ENCODE peak calls at places on chromosomes 16 and 17, in four cellular contexts. V is anterior cingulate cortex; P is activated CD8-positive, alpha-beta T cell treated with anti-CD3 and anti-CD28 coated beads, Interleukin-2, amount 10 ng/mL, durations not matched to agents 7 days and 5 days; W is fibroblast of lung. E is an unnamed sample.

GRCh38 chr17:4573682-4574081 is 10.6 kb upstream of the SMTNL2 start:
- DNase-seq in V (no peak), P (peak), W (no peak), E (no peak)

GRCh38 chr16:77171750-77172635 is 19.0 kb upstream of the MON1B start:
- DNase-seq in V (no peak), P (peak), W (peak), E (peak)

GRCh38 chr16:28259781-28260150 is 32.6 kb upstream of the SBK1 start:
- DNase-seq in V (no peak), P (no peak), W (no peak), E (no peak)

GRCh38 chr17:77266891-77267341 is 126.1 kb downstream of the SEC14L1 start:
- DNase-seq in W (peak), P (no peak), V (no peak), E (no peak)

GRCh38 chr17:13735861-13736260 is 134.1 kb upstream of the HS3ST3A1 start:
- DNase-seq in W (no peak), P (no peak), V (no peak), E (no peak)

GRCh38 chr17:5526821-5527598 is 40.6 kb downstream of the MIS12 start:
- DNase-seq in P (peak), V (peak), W (peak), E (peak)

GRCh38 chr17:49382556-49382955 is 20.5 kb upstream of the ZNF652 start:
- DNase-seq in W (no peak), V (no peak), P (no peak), E (no peak)

GRCh38 chr17:40526668-40527067 is 25.2 kb upstream of the TNS4 start:
- DNase-seq in V (no peak), W (peak), P (no peak), E (no peak)

GRCh38 chr16:70444249-70445063 is 5.6 kb upstream of the ST3GAL2 start:
- DNase-seq in W (no peak), V (no peak), P (no peak), E (peak)

GRCh38 chr16:15643453-15644305 is 725 bp upstream of the MARF1 start:
- DNase-seq in P (peak), W (peak), V (peak), E (peak)

GRCh38 chr16:88798772-88799455 is 4.7 kb upstream of the CDT1 start:
- DNase-seq in P (no peak), V (no peak), W (no peak), E (no peak)

GRCh38 chr17:40714473-40714872 is 10.9 kb upstream of the KRT24 start:
- DNase-seq in W (no peak), P (no peak), V (no peak), E (no peak)

GRCh38 chr17:14307560-14308024 is 6.7 kb downstream of the HS3ST3B1 start:
- DNase-seq in W (peak), P (no peak), V (no peak), E (no peak)

GRCh38 chr17:10633738-10634379 is 23.2 kb downstream of the MYH3 start:
- DNase-seq in W (no peak), V (no peak), P (no peak), E (no peak)

GRCh38 chr16:77675464-77676324 is 46.6 kb upstream of the NUDT7 start:
- DNase-seq in P (peak), V (peak), W (peak), E (peak)

GRCh38 chr17:78130439-78131101 is at the start of gene TMC8:
- DNase-seq in W (no peak), P (peak), V (no peak), E (no peak)

GRCh38 chr17:12964840-12965239 is 53.0 kb downstream of the ELAC2 start:
- DNase-seq in P (no peak), W (no peak), V (no peak), E (no peak)

GRCh38 chr17:77365584-77366186 is 224.9 kb downstream of the SEC14L1 start:
- DNase-seq in W (peak), V (no peak), P (no peak), E (peak)

GRCh38 chr17:48006936-48007703 is 30.5 kb downstream of the COPZ2 start:
- DNase-seq in W (no peak), V (no peak), P (no peak), E (no peak)

GRCh38 chr17:42672038-42672437 is 4.8 kb downstream of the PLEKHH3 start:
- DNase-seq in W (no peak), P (no peak), V (no peak), E (no peak)

GRCh38 chr17:35345445-35345925 is 27.9 kb downstream of the SLFN11 start:
- DNase-seq in W (no peak), P (no peak), V (no peak), E (no peak)

GRCh38 chr16:9077001-9077809 is 14.2 kb upstream of the HAPSTR1 start:
- DNase-seq in V (no peak), W (no peak), P (no peak), E (no peak)

GRCh38 chr17:81365148-81365600 is 30.1 kb upstream of the BAHCC1 start:
- DNase-seq in W (peak), V (no peak), P (peak), E (peak)

GRCh38 chr16:17850626-17851265 is 380.0 kb upstream of the XYLT1 start:
- DNase-seq in V (no peak), W (no peak), P (no peak), E (no peak)

GRCh38 chr16:72291121-72291520 is 119.2 kb upstream of the PMFBP1 start:
- DNase-seq in V (no peak), P (no peak), W (peak), E (no peak)

GRCh38 chr17:732788-733720 is 658 bp downstream of the TLCD3A start:
- DNase-seq in V (peak), W (peak), P (peak), E (peak)

E was measured in colonic mucosa.